ENCODE peak calls at places on chromosomes 7 and 10, in six cellular contexts. R is DND-41, C is hepatocyte, B is HCT116, K is SK-N-SH, V is HepG2. H is an unnamed sample. For H3K79me2, the result is how much of the 10 kb centered on the place peaks cover.

GRCh38 chr7:85239114-85239513 is 52.3 kb upstream of the SEMA3D start:
- DNase-seq in K (no peak), B (no peak), V (no peak), C (no peak), R (no peak), H (no peak)

GRCh38 chr7:73547841-73548240 is 9.6 kb downstream of the BCL7B start:
- DNase-seq in B (no peak), R (no peak), K (no peak), C (no peak), V (no peak), H (no peak)

GRCh38 chr10:57786850-57787750 is 480.6 kb downstream of the IPMK start:
- DNase-seq in K (no peak), C (no peak), B (no peak), V (no peak), R (no peak), H (no peak)

GRCh38 chr7:42880392-42880791 is 31.5 kb downstream of the C7orf25 start:
- DNase-seq in K (no peak), V (no peak), B (no peak), R (no peak), C (no peak), H (peak)

GRCh38 chr7:78019457-78020130 is 221.0 kb downstream of the PHTF2 start:
- DNase-seq in B (peak), R (peak), V (peak), K (peak), C (peak), H (peak)

GRCh38 chr7:87225696-87226095 is 6.2 kb upstream of the TMEM243 start:
- DNase-seq in C (no peak), B (no peak), R (no peak), K (no peak), V (no peak), H (peak)

GRCh38 chr7:63899691-63900393 is 98.8 kb upstream of the ZNF722 start:
- DNase-seq in V (no peak), K (peak), C (no peak), B (no peak), R (peak), H (no peak)

GRCh38 chr10:114513397-114513796 is 109.1 kb upstream of the AFAP1L2 start:
- DNase-seq in V (peak), K (no peak), C (no peak), R (no peak), B (no peak), H (no peak)

GRCh38 chr7:132205515-132205914 is 370.8 kb downstream of the PLXNA4 start:
- DNase-seq in C (no peak), K (no peak), R (no peak), V (no peak), B (no peak), H (no peak)

DNA sequence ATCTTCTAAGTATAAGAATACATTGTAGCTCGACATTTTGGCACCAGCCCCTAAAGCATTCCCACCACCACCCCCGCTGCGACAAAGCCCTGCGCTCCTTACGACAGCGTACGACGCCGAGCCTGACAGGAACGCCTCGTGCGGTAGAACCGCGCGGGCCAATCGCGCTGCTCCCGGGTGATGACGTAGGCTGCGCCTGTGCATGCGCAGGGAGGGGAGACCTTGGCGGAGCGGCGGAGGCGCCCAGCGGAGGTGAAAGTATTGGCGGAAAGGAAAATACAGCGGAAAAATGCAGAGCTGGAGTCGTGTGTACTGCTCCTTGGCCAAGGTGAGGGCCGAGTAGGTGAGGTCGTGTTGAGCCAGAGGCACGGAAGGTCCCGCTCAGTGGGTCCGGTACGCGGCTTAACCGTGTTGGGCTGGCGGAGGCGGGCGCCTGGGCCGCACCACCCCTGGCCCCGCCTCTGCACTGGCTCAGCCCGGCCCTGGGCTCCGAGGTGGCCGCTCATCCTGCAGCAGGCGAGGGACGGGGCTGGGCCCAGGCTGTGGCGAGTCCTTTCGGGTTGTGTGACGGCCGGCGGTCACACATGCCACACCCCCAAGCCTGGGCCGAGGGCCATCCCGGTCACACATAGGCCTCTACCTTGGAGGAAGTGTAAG is at the start of gene DLD:
- DNase-seq in R (peak), V (peak), C (peak), K (peak), B (peak), H (peak)
- TF ChIP-seq CTCF in R (no peak), V (no peak), C (no peak), K (no peak), B (no peak), H (no peak)

GRCh38 chr10:112195224-112195623 is 11.7 kb upstream of the GPAM start:
- DNase-seq in V (no peak), C (no peak), B (no peak), K (no peak), R (no peak), H (no peak)
- H3K4me3 ChIP-seq in V (no peak), C (no peak), B (no peak), K (no peak), R (no peak), H (no peak)

GRCh38 chr7:7182156-7183060 is at the start of gene C1GALT1:
- DNase-seq in B (peak), C (peak), K (peak), V (peak), R (peak), H (peak)
- H3K79me2 ChIP-seq in B (under half), C (under half), K (under half), V (half or more), R (half or more), H (under half)

DNA sequence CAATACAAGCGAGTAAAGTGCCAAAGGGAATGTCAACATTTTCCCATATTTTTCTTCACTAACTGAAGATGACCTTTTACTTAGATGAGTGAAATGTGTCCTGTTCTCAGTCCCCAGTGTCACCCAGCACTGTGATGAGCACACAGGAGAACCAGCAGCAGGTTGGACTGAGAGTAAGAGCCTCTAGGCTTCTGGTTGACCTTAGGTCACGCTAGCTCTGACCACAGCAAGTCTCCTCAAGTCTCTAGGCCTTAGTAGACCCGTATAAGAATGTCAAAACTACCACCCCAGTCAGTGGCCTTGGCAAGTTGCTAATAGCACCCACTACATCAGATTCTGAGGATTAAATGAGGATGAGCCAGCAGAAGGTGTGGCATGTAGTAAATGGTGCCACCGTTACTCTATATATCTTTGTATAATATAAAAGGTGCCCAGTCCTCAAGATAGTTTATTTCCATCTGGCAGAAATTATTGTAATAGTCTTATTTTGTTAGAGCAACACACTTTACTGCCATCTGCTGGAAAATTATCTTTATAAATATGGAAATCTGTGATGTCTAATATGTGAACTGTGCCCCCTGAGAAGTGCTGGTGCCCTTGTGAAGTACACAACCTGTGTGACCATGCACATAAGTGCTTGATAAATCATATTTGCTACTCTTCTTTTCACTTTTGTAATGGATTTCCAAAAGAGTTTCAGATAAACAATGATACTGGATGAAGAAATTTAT is 75.7 kb downstream of the SPAG6 start:
- DNase-seq in K (no peak), B (no peak), C (no peak), R (no peak), V (no peak), H (peak)
- TF ChIP-seq CTCF in K (peak), B (peak), C (peak), R (peak), V (no peak), H (peak)

DNA sequence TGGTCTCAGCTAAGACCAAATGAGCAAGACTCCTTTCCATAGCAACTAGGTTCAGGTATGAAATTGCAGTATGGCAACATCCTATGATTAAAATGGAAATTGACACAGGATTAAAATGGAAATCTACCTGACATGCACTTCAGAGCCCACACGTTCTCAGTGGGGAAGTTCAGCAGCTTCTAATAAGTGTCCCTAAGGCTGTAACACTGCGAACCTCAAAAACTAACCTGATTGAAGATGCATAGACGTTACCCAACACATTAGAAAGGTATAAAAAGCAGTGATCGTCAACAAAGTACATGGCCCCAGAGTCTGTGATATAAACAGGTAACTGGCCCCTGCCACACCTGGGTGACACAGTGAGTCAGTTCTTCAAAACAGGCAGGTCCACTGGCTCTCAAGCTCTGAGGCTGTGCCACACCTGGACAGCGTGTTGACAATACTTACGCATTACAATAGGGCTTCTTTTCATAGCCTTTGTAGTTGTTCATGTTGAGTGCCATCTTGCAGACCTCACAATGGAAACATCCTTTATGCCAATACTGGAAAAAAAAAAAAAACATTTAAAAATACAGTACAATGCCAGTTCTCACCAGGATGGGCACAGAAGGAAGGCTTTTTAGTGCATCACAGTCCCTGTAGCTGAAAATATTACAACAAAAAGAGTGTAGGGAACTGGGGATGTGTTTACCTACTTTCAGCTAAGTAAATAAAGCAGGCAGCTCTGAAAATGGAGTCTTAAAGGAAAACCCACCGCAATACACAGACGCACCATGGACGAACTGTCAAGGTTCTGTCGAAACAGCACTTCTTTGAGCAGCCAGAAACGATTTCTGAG is 275.0 kb upstream of the NEBL start:
- DNase-seq in K (no peak), C (no peak), V (no peak), R (no peak), B (no peak), H (no peak)
- H3K4me3 ChIP-seq in K (peak), C (no peak), V (no peak), R (no peak), B (peak), H (no peak)

GRCh38 chr7:23105644-23106490 is at the start of gene KLHL7:
- DNase-seq in B (peak), R (peak), K (peak), C (peak), V (peak), H (peak)
- H3K79me2 ChIP-seq in B (under half), R (under half), K (under half), C (under half), V (under half), H (under half)

GRCh38 chr10:59879363-59879935 is 26.9 kb downstream of the CCDC6 start:
- DNase-seq in B (no peak), C (no peak), V (no peak), R (no peak), K (no peak), H (no peak)

GRCh38 chr10:59880976-59881510 is 25.3 kb downstream of the CCDC6 start:
- DNase-seq in C (no peak), V (no peak), K (no peak), B (no peak), R (no peak), H (no peak)

GRCh38 chr10:59878915-59879314 is 27.4 kb downstream of the CCDC6 start:
- DNase-seq in R (no peak), C (no peak), V (no peak), K (no peak), B (no peak), H (no peak)

GRCh38 chr10:59881640-59882039 is 24.7 kb downstream of the CCDC6 start:
- DNase-seq in R (no peak), C (no peak), B (no peak), V (no peak), K (no peak), H (no peak)

DNA sequence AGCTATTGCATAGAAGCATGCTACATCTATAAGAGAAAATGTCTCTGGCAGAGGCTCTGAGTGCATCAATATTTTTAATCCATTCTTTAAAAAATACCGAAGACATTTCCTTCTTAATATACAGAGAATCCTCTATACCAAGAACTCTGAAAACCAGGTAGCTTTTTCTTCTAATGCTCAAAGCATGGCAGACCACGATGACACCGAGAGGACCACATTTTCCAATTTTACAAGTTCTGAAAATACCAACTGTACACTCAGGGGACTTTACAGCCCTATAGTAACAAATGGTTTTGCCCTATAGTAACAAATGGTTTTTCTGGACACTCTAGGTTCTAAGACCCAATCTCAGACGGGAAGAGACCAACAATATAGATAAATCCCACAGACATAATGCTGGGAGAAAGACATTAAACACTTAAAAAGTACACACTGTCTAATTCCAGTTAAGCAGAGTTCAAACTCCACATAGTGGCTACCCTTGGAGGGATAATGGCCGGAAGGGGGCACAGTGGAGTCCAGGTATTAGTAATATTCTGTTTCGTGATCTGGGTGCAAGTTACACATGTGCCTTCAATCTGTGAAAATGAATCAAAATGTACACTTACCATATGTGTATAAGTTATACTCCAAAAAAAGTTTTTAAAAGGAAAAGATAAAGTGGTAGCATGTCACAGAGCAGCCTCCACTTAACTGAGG is 26.2 kb downstream of the CCDC6 start:
- DNase-seq in V (no peak), K (no peak), C (no peak), B (no peak), R (no peak), H (no peak)
- TF ChIP-seq CTCF in V (no peak), K (no peak), C (no peak), B (no peak), R (no peak), H (no peak)

GRCh38 chr7:104327963-104328307 is 468 bp upstream of the LHFPL3 start:
- DNase-seq in B (no peak), R (no peak), K (no peak), C (peak), V (no peak), H (no peak)
- H3K4me3 ChIP-seq in B (no peak), R (no peak), K (no peak), C (peak), V (no peak), H (no peak)

DNA sequence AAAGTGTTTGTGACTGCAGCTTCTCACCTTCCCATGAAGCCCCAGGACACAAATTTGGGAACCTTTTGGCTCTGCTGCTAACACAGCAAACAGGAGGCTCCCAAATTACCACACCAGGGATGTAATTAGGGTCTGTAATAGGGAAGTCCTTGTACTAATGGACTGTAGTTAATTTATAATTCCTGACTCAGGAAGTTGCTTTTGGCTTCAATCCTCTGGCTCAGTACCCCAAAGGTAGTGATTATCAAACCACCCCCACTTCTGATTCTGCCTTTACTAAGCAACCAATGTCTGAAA is 3.8 kb upstream of the MALSU1 start:
- DNase-seq in R (no peak), C (no peak), B (no peak), V (no peak), K (no peak), H (no peak)
- H3K79me2 ChIP-seq in R (under half), C (under half), B (under half), V (under half), K (under half), H (under half)

GRCh38 chr10:3622427-3622826 is 162.6 kb downstream of the KLF6 start:
- DNase-seq in R (no peak), C (no peak), B (no peak), K (no peak), V (no peak), H (no peak)
- TF ChIP-seq CTCF in R (no peak), C (no peak), B (no peak), K (no peak), V (no peak), H (no peak)